ENCODE peak calls at places on chromosomes 13 and 19, in seven cellular contexts. L, D, F, K, T, R and Z are unnamed samples.

GRCh38 chr19:39317476-39317875 is 3.2 kb downstream of the LRFN1 start:
- DNase-seq in F (no peak), R (no peak), D (no peak), K (no peak), T (no peak), L (no peak), Z (no peak)

GRCh38 chr13:51912511-51913225 is 50.9 kb downstream of the CCDC70 start:
- DNase-seq in F (no peak), K (peak; percentile 25), T (no peak), L (no peak), R (no peak), D (no peak), Z (no peak)

GRCh38 chr19:54431255-54431838 is 16.1 kb downstream of the TTYH1 start:
- DNase-seq in D (no peak), F (no peak), T (no peak), K (no peak), R (no peak), L (no peak), Z (no peak)

GRCh38 chr19:33535176-33535575 is 13.6 kb upstream of the PEPD start:
- DNase-seq in R (no peak), F (no peak), D (no peak), L (no peak), T (no peak), K (no peak), Z (no peak)

GRCh38 chr13:102020611-102021216 is 381.1 kb downstream of the FGF14 start:
- DNase-seq in D (no peak), F (no peak), K (no peak), T (no peak), L (peak; percentile 17), R (no peak), Z (no peak)

GRCh38 chr19:55440411-55441105 is 2.5 kb downstream of the SHISA7 start:
- DNase-seq in T (no peak), D (peak; percentile 60), K (no peak), F (no peak), L (no peak), R (peak; percentile 89), Z (no peak)

GRCh38 chr19:28829762-28830161 is 383.2 kb downstream of the UQCRFS1 start:
- DNase-seq in K (no peak), F (no peak), L (no peak), D (no peak), T (no peak), R (no peak), Z (no peak)

GRCh38 chr19:46746281-46746965 is at the start of gene STRN4:
- DNase-seq in L (no peak), F (peak; percentile 70), K (peak; percentile 32), R (peak; percentile 64), D (peak; percentile 88), T (peak; percentile 71), Z (peak; percentile 66)

GRCh38 chr13:24854311-24854710 is 90.3 kb downstream of the RNF17 start:
- DNase-seq in R (no peak), T (no peak), D (no peak), K (no peak), F (no peak), L (peak; percentile 24), Z (no peak)

GRCh38 chr13:93881418-93881817 is 598.1 kb downstream of the DCT start:
- DNase-seq in F (no peak), D (no peak), K (no peak), R (no peak), L (no peak), T (no peak), Z (no peak)

GRCh38 chr19:29311391-29311790 is 98.4 kb upstream of the UQCRFS1 start:
- DNase-seq in L (no peak), R (peak; percentile 39), F (no peak), T (no peak), D (peak; percentile 78), K (no peak), Z (no peak)

GRCh38 chr13:75135325-75135825 is 346.6 kb downstream of the TBC1D4 start:
- DNase-seq in K (no peak), T (no peak), F (no peak), D (no peak), L (peak; percentile 95), R (no peak), Z (no peak)

GRCh38 chr13:99974939-99975561 is 3.5 kb upstream of the ZIC5 start:
- DNase-seq in D (peak; percentile 53), R (peak; percentile 76), K (no peak), F (no peak), T (no peak), L (no peak), Z (no peak)

GRCh38 chr13:26758496-26759155 is 2.0 kb downstream of the GPR12 start:
- DNase-seq in K (no peak), R (no peak), L (no peak), T (no peak), D (no peak), F (no peak), Z (no peak)

GRCh38 chr13:26760835-26761582 is 423 bp upstream of the GPR12 start:
- DNase-seq in R (peak; percentile 40), F (no peak), D (peak; percentile 45), K (no peak), T (no peak), L (no peak), Z (no peak)

GRCh38 chr13:26759907-26760834 is at the start of gene GPR12:
- DNase-seq in F (no peak), L (no peak), K (peak; percentile 18), T (no peak), D (peak; percentile 39), R (peak; percentile 33), Z (no peak)

GRCh38 chr13:26759156-26759906 is 1.3 kb downstream of the GPR12 start:
- DNase-seq in K (no peak), L (no peak), F (no peak), R (peak; percentile 21), T (no peak), D (peak; percentile 31), Z (no peak)
- H3K4me3 ChIP-seq in K (no peak overlapping the region), L (peak overlapping the region; percentile 18), F (no peak overlapping the region), R (peak overlapping the region; percentile 75), T (no peak overlapping the region), D (peak overlapping the region; percentile 67), Z (no peak overlapping the region)

GRCh38 chr13:50222569-50223332 is 207.5 kb downstream of the KCNRG start:
- DNase-seq in T (peak; percentile 55), R (no peak), D (no peak), K (peak; percentile 81), F (no peak), L (peak; percentile 82), Z (no peak)
- H3K4me3 ChIP-seq in T (no peak overlapping the region), R (no peak overlapping the region), D (no peak overlapping the region), K (no peak overlapping the region), F (no peak overlapping the region), L (peak overlapping the region; percentile 13), Z (peak overlapping the region; percentile 48)

DNA sequence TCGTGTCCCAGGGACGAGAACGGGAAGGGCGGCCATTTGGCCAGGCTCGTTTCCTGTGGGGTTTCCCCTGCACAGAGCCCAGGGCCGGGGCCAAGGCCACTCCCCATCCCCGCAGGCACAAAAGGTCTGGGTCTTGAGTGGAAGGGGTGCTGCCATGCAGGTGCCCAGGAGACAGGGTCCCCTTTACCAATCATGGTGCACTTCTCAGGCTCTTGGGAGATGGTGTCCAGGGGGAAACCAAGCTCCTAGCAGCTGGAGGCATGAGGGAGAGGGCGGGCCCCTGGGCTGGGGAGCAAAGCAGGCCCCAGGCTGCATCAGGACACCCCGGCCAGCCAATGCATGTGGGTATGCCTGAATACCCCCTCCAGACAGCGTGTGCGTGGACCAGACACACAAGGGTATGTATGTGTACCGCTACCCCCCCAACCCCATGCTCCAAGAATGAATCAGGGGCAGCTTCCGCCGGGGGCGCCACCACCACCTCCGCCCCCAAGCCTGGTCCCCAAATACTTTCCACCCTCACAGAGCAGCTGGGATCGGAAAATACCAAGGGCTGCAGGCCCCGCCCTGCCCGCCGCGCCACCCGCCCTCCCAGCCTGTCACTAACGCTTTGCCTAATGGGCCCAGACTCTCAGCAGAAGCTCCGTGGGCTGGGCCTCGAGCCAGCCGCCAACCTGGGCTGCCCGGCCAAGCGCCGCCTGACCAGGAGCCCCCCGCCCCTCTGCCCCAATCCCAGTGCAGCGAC is 37.6 kb upstream of the NANOS3 start:
- DNase-seq in L (no peak), T (peak; percentile 90), F (no peak), D (peak; percentile 44), K (peak; percentile 94), R (peak; percentile 78), Z (peak; percentile 77)
- H3K4me3 ChIP-seq in L (peak overlapping the region; percentile 80), T (peak overlapping the region; percentile 11), F (no peak overlapping the region), D (no peak overlapping the region), K (peak overlapping the region; percentile 82), R (peak overlapping the region; percentile 34), Z (peak overlapping the region; percentile 59)

GRCh38 chr13:23789576-23790346 is 99.4 kb downstream of the MIPEP start:
- DNase-seq in F (no peak), R (no peak), L (no peak), T (no peak), D (no peak), K (no peak), Z (no peak)

GRCh38 chr13:23790591-23791170 is 98.5 kb downstream of the MIPEP start:
- DNase-seq in F (no peak), D (no peak), R (no peak), T (no peak), K (no peak), L (peak; percentile 84), Z (no peak)

GRCh38 chr13:23786607-23787006 is 102.6 kb downstream of the MIPEP start:
- DNase-seq in L (no peak), D (no peak), F (no peak), R (no peak), K (no peak), T (no peak), Z (no peak)

GRCh38 chr13:23792680-23793079 is 96.5 kb downstream of the MIPEP start:
- DNase-seq in K (no peak), R (no peak), D (no peak), F (no peak), T (no peak), L (no peak), Z (no peak)

GRCh38 chr13:23788459-23788858 is 100.7 kb downstream of the MIPEP start:
- DNase-seq in L (no peak), F (no peak), K (no peak), D (no peak), T (no peak), R (no peak), Z (no peak)
- H3K4me3 ChIP-seq in L (no peak overlapping the region), F (no peak overlapping the region), K (no peak overlapping the region), D (no peak overlapping the region), T (no peak overlapping the region), R (no peak overlapping the region), Z (no peak overlapping the region)

DNA sequence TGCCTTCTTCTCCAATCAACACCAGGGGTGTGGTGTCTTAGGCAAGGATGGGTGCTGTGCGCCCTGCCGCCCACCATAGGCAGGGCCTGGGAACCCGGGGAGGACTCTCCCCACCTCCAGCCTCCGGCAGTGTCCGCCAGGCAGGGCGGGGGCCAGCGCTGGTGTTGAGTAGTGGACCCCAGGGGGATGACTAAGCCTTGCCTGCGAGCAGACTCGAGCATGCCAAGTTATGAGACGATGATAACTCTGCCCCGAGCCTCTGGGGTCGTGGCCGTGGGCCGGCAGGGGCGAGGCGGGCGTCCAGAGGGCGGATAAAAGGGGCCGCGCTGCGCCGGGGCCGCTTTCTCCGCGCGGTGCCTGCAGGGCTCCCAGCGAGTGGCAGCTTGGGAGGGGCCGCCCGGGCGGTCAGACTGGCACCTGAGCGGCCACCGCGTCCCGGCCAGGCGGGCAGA is at the start of gene MEDAG:
- DNase-seq in L (peak; percentile 90), D (no peak), T (peak; percentile 34), K (no peak), R (no peak), F (no peak), Z (no peak)
- H3K4me3 ChIP-seq in L (peak within 1 kb of the TSS; percentile 37), D (no peak within 1 kb of the TSS), T (no peak within 1 kb of the TSS), K (no peak within 1 kb of the TSS), R (peak within 1 kb of the TSS; percentile 64), F (no peak within 1 kb of the TSS), Z (no peak within 1 kb of the TSS)

GRCh38 chr19:4555657-4556561 is 3.6 kb downstream of the SEMA6B start:
- DNase-seq in K (no peak), F (peak; percentile 18), T (no peak), L (no peak), R (peak; percentile 83), D (no peak), Z (no peak)
- H3K4me3 ChIP-seq in K (no peak overlapping the region), F (no peak overlapping the region), T (no peak overlapping the region), L (no peak overlapping the region), R (no peak overlapping the region), D (no peak overlapping the region), Z (no peak overlapping the region)